ENCODE peak calls at places on chromosomes 7 and 10, in seven cellular contexts. P is brain pericyte; Z is fibroblast of the conjunctiva; L is activated CD4-positive, alpha-beta T cell treated with anti-CD3 and anti-CD28 coated beads, Interleukin-2, amount 50 U/mL, for 48 hours; S is fibroblast of pulmonary artery; H is NCI-H526 treated with DMSO at 0.1 percent for 48 hours; E is CD4-positive, alpha-beta memory T cell. Q is an unnamed sample.

GRCh38 chr7:28855538-28856217 is 102.5 kb downstream of the TRIL start:
- DNase-seq in P (no peak), Z (peak), L (no peak), S (peak), H (no peak), E (no peak), Q (no peak)

GRCh38 chr10:107091126-107091525 is 73.4 kb downstream of the SORCS1 start:
- DNase-seq in P (no peak), Z (no peak), L (no peak), S (no peak), H (no peak), E (no peak), Q (no peak)

GRCh38 chr7:3250725-3251124 is 50.3 kb upstream of the SDK1 start:
- DNase-seq in P (no peak), Z (no peak), L (no peak), S (no peak), H (no peak), E (no peak), Q (no peak)

GRCh38 chr7:99027841-99028240 is 116.1 kb downstream of the SMURF1 start:
- DNase-seq in P (no peak), Z (no peak), L (no peak), S (no peak), H (no peak), E (no peak), Q (no peak)

GRCh38 chr10:88227342-88228018 is 355.6 kb downstream of the RNLS start:
- DNase-seq in P (peak), Z (peak), L (no peak), S (peak), H (no peak), E (no peak), Q (peak)

GRCh38 chr7:149125864-149126661 is at the start of gene ZNF425:
- DNase-seq in P (peak), Z (peak), L (peak), S (peak), H (peak), E (peak), Q (peak)

GRCh38 chr10:79127151-79127961 is 58.6 kb downstream of the ZMIZ1 start:
- DNase-seq in P (no peak), Z (peak), L (no peak), S (peak), H (no peak), E (no peak), Q (no peak)

GRCh38 chr10:48792121-48792520 is 107.4 kb downstream of the WDFY4 start:
- DNase-seq in P (no peak), Z (no peak), L (no peak), S (no peak), H (no peak), E (no peak), Q (no peak)

GRCh38 chr7:1028775-1029636 is 15.3 kb upstream of the GPR146 start:
- DNase-seq in P (peak), Z (peak), L (peak), S (peak), H (peak), E (peak), Q (peak)

GRCh38 chr10:122725768-122726167 is 26.1 kb upstream of the C10orf120 start:
- DNase-seq in P (no peak), Z (no peak), L (no peak), S (no peak), H (no peak), E (no peak), Q (no peak)

GRCh38 chr7:99191869-99192596 is 15.9 kb downstream of the KPNA7 start:
- DNase-seq in P (no peak), Z (no peak), L (no peak), S (no peak), H (no peak), E (no peak), Q (no peak)

GRCh38 chr10:85642421-85643170 is 724.0 kb downstream of the GRID1 start:
- DNase-seq in P (no peak), Z (no peak), L (no peak), S (peak), H (no peak), E (no peak), Q (no peak)

GRCh38 chr7:5423272-5423843 is at the start of gene TNRC18:
- DNase-seq in P (no peak), Z (no peak), L (peak), S (no peak), H (peak), E (peak), Q (no peak)

GRCh38 chr7:133778472-133778871 is 348.7 kb upstream of the LRGUK start:
- DNase-seq in P (no peak), Z (no peak), L (no peak), S (no peak), H (no peak), E (no peak), Q (no peak)

GRCh38 chr7:149690688-149691446 is 82.5 kb downstream of the ZNF467 start:
- DNase-seq in P (peak), Z (peak), L (peak), S (peak), H (peak), E (no peak), Q (no peak)

GRCh38 chr10:112515852-112516251 is 68.8 kb downstream of the VTI1A start:
- DNase-seq in P (no peak), Z (no peak), L (no peak), S (no peak), H (no peak), E (no peak), Q (no peak)

GRCh38 chr10:3226960-3227724 is 54.6 kb upstream of the PITRM1 start:
- DNase-seq in P (peak), Z (peak), L (peak), S (peak), H (no peak), E (no peak), Q (peak)

GRCh38 chr7:2560175-2560695 is 1.5 kb downstream of the IQCE start:
- DNase-seq in P (no peak), Z (no peak), L (no peak), S (peak), H (no peak), E (no peak), Q (no peak)

GRCh38 chr7:100509213-100509612 is 25.5 kb downstream of the NYAP1 start:
- DNase-seq in P (no peak), Z (no peak), L (no peak), S (peak), H (no peak), E (no peak), Q (peak)

GRCh38 chr10:36778600-36778999 is 346.8 kb upstream of the ANKRD30A start:
- DNase-seq in P (no peak), Z (no peak), L (no peak), S (no peak), H (no peak), E (no peak), Q (no peak)

GRCh38 chr7:133829336-133829897 is 297.7 kb upstream of the LRGUK start:
- DNase-seq in P (no peak), Z (no peak), L (no peak), S (no peak), H (no peak), E (no peak), Q (no peak)

GRCh38 chr7:18978108-18978495 is 139.3 kb downstream of the TWIST1 start:
- DNase-seq in P (peak), Z (peak), L (no peak), S (peak), H (no peak), E (no peak), Q (no peak)

GRCh38 chr7:158819571-158820203 is 9.6 kb downstream of the ESYT2 start:
- DNase-seq in P (no peak), Z (no peak), L (no peak), S (peak), H (no peak), E (no peak), Q (no peak)

GRCh38 chr7:139739863-139740597 is 37.8 kb downstream of the HIPK2 start:
- DNase-seq in P (no peak), Z (no peak), L (no peak), S (no peak), H (peak), E (no peak), Q (no peak)

GRCh38 chr10:112383325-112383724 is 9.4 kb downstream of the ACSL5 start:
- DNase-seq in P (no peak), Z (no peak), L (peak), S (peak), H (no peak), E (no peak), Q (no peak)

GRCh38 chr10:72243822-72244437 is 27.9 kb upstream of the ASCC1 start:
- DNase-seq in P (peak), Z (peak), L (no peak), S (peak), H (no peak), E (no peak), Q (peak)

GRCh38 chr10:46992794-46993552 is 81.7 kb downstream of the PTPN20 start:
- DNase-seq in P (no peak), Z (peak), L (no peak), S (peak), H (no peak), E (no peak), Q (peak)

GRCh38 chr7:159159731-159160130 is 15.1 kb upstream of the VIPR2 start:
- DNase-seq in P (no peak), Z (no peak), L (no peak), S (no peak), H (no peak), E (no peak), Q (no peak)

GRCh38 chr10:29397221-29397620 is 108.4 kb downstream of the LYZL1 start:
- DNase-seq in P (no peak), Z (no peak), L (no peak), S (no peak), H (no peak), E (no peak), Q (no peak)

Q was measured in smooth muscle cell of the brain vasculature.